ENCODE peak calls at places on chromosomes 11 and 22, in five cellular contexts. One of them, this sample, is unnamed.

GRCh38 chr11:117221775-117222517 is 9.9 kb downstream of the PCSK7 start:
- DNase-seq in cardiac muscle cell: peak; percentile 85
- DNase-seq in fibroblast of lung: peak; percentile 85
- DNase-seq in endothelial cell of umbilical vein: no peak
- DNase-seq in colonic mucosa: peak; percentile 66
- DNase-seq in this sample: peak; percentile 90

GRCh38 chr11:74701351-74701750 is 29.9 kb downstream of the CHRDL2 start:
- DNase-seq in cardiac muscle cell: no peak
- DNase-seq in fibroblast of lung: no peak
- DNase-seq in endothelial cell of umbilical vein: no peak
- DNase-seq in colonic mucosa: no peak
- DNase-seq in this sample: peak; percentile 43

GRCh38 chr11:121194731-121195596 is 93.9 kb downstream of the TECTA start:
- DNase-seq in cardiac muscle cell: peak; percentile 77
- DNase-seq in fibroblast of lung: peak; percentile 73
- DNase-seq in endothelial cell of umbilical vein: peak; percentile 64
- DNase-seq in colonic mucosa: peak; percentile 62
- DNase-seq in this sample: peak; percentile 83

GRCh38 chr11:1122356-1123002 is 35.3 kb upstream of the MUC5AC start:
- DNase-seq in cardiac muscle cell: no peak
- DNase-seq in fibroblast of lung: no peak
- DNase-seq in endothelial cell of umbilical vein: no peak
- DNase-seq in colonic mucosa: no peak
- DNase-seq in this sample: no peak

GRCh38 chr11:86741489-86742435 is 58.6 kb upstream of the PRSS23 start:
- DNase-seq in cardiac muscle cell: peak; percentile 52
- DNase-seq in fibroblast of lung: peak; percentile 74
- DNase-seq in endothelial cell of umbilical vein: peak; percentile 80
- DNase-seq in colonic mucosa: no peak
- DNase-seq in this sample: peak; percentile 58

GRCh38 chr11:106156290-106156937 is 79.0 kb downstream of the AASDHPPT start:
- DNase-seq in cardiac muscle cell: peak; percentile 93
- DNase-seq in fibroblast of lung: peak; percentile 94
- DNase-seq in endothelial cell of umbilical vein: peak; percentile 37
- DNase-seq in colonic mucosa: peak; percentile 19
- DNase-seq in this sample: peak; percentile 75

GRCh38 chr22:20243176-20243544 is 25.0 kb downstream of the RTN4R start:
- DNase-seq in cardiac muscle cell: no peak
- DNase-seq in fibroblast of lung: no peak
- DNase-seq in endothelial cell of umbilical vein: no peak
- DNase-seq in colonic mucosa: no peak
- DNase-seq in this sample: no peak

GRCh38 chr11:108235192-108235591 is 12.3 kb downstream of the ATM start:
- DNase-seq in cardiac muscle cell: no peak
- DNase-seq in fibroblast of lung: no peak
- DNase-seq in endothelial cell of umbilical vein: no peak
- DNase-seq in colonic mucosa: no peak
- DNase-seq in this sample: no peak

GRCh38 chr11:130418756-130419155 is 9.7 kb downstream of the ADAMTS8 start:
- DNase-seq in cardiac muscle cell: no peak
- DNase-seq in fibroblast of lung: peak; percentile 71
- DNase-seq in endothelial cell of umbilical vein: no peak
- DNase-seq in colonic mucosa: no peak
- DNase-seq in this sample: no peak

GRCh38 chr11:1351278-1351937 is 38.3 kb upstream of the BRSK2 start:
- DNase-seq in cardiac muscle cell: no peak
- DNase-seq in fibroblast of lung: no peak
- DNase-seq in endothelial cell of umbilical vein: no peak
- DNase-seq in colonic mucosa: no peak
- DNase-seq in this sample: peak; percentile 12

GRCh38 chr22:26949193-26949592 is 291.8 kb downstream of the MIAT start:
- DNase-seq in cardiac muscle cell: peak; percentile 50
- DNase-seq in fibroblast of lung: peak; percentile 12
- DNase-seq in endothelial cell of umbilical vein: no peak
- DNase-seq in colonic mucosa: no peak
- DNase-seq in this sample: peak; percentile 51

DNA sequence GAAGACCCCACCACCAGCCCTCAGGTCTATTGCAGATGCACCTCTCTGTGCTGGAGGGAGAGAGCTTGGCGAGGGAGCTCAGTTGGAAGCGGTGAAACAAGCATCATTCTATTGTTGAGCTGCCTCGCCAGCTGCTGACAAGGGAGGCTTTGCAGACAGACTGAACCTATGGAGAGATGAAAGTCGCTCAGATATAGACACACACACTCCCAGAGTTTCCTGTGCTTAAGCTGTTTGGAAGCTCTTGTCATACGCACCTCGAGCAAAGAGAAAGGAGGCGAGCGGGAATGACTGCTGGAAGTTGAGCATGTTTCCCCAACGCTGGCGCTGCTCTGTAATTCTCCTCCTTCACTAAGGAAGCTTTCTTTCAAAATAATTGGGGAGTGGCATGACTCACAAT is 126.1 kb downstream of the TRIM29 start:
- DNase-seq in cardiac muscle cell: no peak
- DNase-seq in fibroblast of lung: no peak
- DNase-seq in endothelial cell of umbilical vein: no peak
- DNase-seq in colonic mucosa: no peak
- DNase-seq in this sample: peak; percentile 24
- H3K27me3 ChIP-seq in cardiac muscle cell: no peaks in the 10 kb centered on the region
- H3K27me3 ChIP-seq in fibroblast of lung: no peaks in the 10 kb centered on the region
- H3K27me3 ChIP-seq in endothelial cell of umbilical vein: no peaks in the 10 kb centered on the region
- H3K27me3 ChIP-seq in colonic mucosa: no peaks in the 10 kb centered on the region
- H3K27me3 ChIP-seq in this sample: peaks cover 21% of the 10 kb centered on the region

GRCh38 chr11:133955945-133956421 is 785 bp downstream of the IGSF9B start:
- DNase-seq in cardiac muscle cell: no peak
- DNase-seq in fibroblast of lung: no peak
- DNase-seq in endothelial cell of umbilical vein: no peak
- DNase-seq in colonic mucosa: no peak
- DNase-seq in this sample: no peak
- H3K27ac ChIP-seq in cardiac muscle cell: no peak overlapping the region
- H3K27ac ChIP-seq in fibroblast of lung: no peak overlapping the region
- H3K27ac ChIP-seq in endothelial cell of umbilical vein: no peak overlapping the region
- H3K27ac ChIP-seq in colonic mucosa: no peak overlapping the region
- H3K27ac ChIP-seq in this sample: no peak overlapping the region

DNA sequence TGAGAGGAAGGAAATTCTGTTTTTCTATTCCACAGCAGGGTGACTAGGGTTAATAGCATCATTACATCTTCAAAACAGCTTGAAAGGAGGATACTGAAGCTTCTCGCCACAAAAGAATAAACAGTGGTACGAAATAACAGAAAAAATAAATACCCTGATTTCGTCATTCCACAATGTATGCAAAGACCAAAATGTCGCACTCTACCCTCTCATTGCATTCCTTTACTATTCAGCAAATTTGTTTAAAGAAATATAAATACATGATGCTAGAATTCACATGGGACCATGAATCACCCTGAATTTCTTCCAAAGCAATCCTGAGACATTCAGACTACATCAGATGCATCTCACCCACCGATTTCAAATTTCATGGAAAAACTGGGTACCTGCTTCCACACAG is 112.3 kb upstream of the TOP3B start:
- DNase-seq in cardiac muscle cell: no peak
- DNase-seq in fibroblast of lung: peak; percentile 66
- DNase-seq in endothelial cell of umbilical vein: no peak
- DNase-seq in colonic mucosa: no peak
- DNase-seq in this sample: no peak
- H3K27me3 ChIP-seq in cardiac muscle cell: peaks cover 98% of the 10 kb centered on the region
- H3K27me3 ChIP-seq in fibroblast of lung: no peaks in the 10 kb centered on the region
- H3K27me3 ChIP-seq in endothelial cell of umbilical vein: peaks cover 1% of the 10 kb centered on the region
- H3K27me3 ChIP-seq in colonic mucosa: no peaks in the 10 kb centered on the region
- H3K27me3 ChIP-seq in this sample: peaks cover 82% of the 10 kb centered on the region

GRCh38 chr22:42282943-42283287 is 12.5 kb upstream of the TCF20 start:
- DNase-seq in cardiac muscle cell: peak; percentile 12
- DNase-seq in fibroblast of lung: no peak
- DNase-seq in endothelial cell of umbilical vein: no peak
- DNase-seq in colonic mucosa: no peak
- DNase-seq in this sample: no peak

GRCh38 chr22:42284643-42285181 is 14.3 kb upstream of the TCF20 start:
- DNase-seq in cardiac muscle cell: no peak
- DNase-seq in fibroblast of lung: no peak
- DNase-seq in endothelial cell of umbilical vein: no peak
- DNase-seq in colonic mucosa: no peak
- DNase-seq in this sample: no peak

GRCh38 chr22:42282252-42282942 is 11.9 kb upstream of the TCF20 start:
- DNase-seq in cardiac muscle cell: no peak
- DNase-seq in fibroblast of lung: no peak
- DNase-seq in endothelial cell of umbilical vein: no peak
- DNase-seq in colonic mucosa: no peak
- DNase-seq in this sample: no peak

GRCh38 chr22:42284230-42284591 is 13.8 kb upstream of the TCF20 start:
- DNase-seq in cardiac muscle cell: no peak
- DNase-seq in fibroblast of lung: no peak
- DNase-seq in endothelial cell of umbilical vein: no peak
- DNase-seq in colonic mucosa: no peak
- DNase-seq in this sample: no peak

GRCh38 chr22:42283288-42284229 is 13.1 kb upstream of the TCF20 start:
- DNase-seq in cardiac muscle cell: peak; percentile 27
- DNase-seq in fibroblast of lung: no peak
- DNase-seq in endothelial cell of umbilical vein: no peak
- DNase-seq in colonic mucosa: no peak
- DNase-seq in this sample: no peak
- H3K27ac ChIP-seq in cardiac muscle cell: no peak overlapping the region
- H3K27ac ChIP-seq in fibroblast of lung: no peak overlapping the region
- H3K27ac ChIP-seq in endothelial cell of umbilical vein: no peak overlapping the region
- H3K27ac ChIP-seq in colonic mucosa: no peak overlapping the region
- H3K27ac ChIP-seq in this sample: no peak overlapping the region

DNA sequence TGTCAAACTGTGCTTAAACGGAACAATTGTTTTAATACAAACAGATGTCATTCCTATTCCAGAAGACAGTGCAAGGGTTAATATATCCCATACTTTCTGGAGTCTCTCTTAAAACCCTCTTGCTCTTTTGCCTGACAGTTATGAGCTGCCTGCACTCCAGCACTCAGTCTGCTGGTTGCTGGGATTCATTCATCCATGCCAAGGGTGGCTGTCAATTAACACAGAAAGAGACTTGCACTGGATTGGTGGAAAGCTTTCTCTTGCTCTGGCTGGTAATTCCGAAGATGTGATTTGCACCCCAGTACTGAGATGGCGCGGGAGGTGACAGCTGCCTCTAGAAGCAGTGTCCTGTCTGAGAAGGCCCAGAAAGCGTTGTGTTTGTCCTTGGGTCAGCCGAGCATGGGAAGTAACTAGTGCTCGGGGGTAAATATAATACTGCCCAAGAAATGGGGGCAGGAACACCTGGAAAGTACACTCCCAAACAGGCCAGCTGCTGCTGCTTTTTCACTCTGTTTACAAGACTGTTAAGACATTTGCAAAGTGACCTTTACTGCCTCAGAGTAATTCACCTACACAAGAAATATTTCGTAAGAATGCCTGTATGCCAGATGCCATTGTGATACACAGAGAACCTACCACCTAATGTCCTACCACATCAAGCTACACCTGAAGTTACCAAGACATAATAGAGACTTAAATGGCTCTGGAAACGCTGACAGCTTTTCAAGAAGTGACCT is 20.5 kb downstream of the SCUBE2 start:
- DNase-seq in cardiac muscle cell: no peak
- DNase-seq in fibroblast of lung: no peak
- DNase-seq in endothelial cell of umbilical vein: no peak
- DNase-seq in colonic mucosa: no peak
- DNase-seq in this sample: no peak
- H3K27me3 ChIP-seq in cardiac muscle cell: no peaks in the 10 kb centered on the region
- H3K27me3 ChIP-seq in fibroblast of lung: no peaks in the 10 kb centered on the region
- H3K27me3 ChIP-seq in endothelial cell of umbilical vein: no peaks in the 10 kb centered on the region
- H3K27me3 ChIP-seq in colonic mucosa: no peaks in the 10 kb centered on the region
- H3K27me3 ChIP-seq in this sample: no peaks in the 10 kb centered on the region

GRCh38 chr22:35683560-35683959 is 34.1 kb upstream of the APOL5 start:
- DNase-seq in cardiac muscle cell: no peak
- DNase-seq in fibroblast of lung: no peak
- DNase-seq in endothelial cell of umbilical vein: no peak
- DNase-seq in colonic mucosa: no peak
- DNase-seq in this sample: no peak

GRCh38 chr22:35678836-35679235 is 30.6 kb downstream of the APOL6 start:
- DNase-seq in cardiac muscle cell: no peak
- DNase-seq in fibroblast of lung: no peak
- DNase-seq in endothelial cell of umbilical vein: no peak
- DNase-seq in colonic mucosa: no peak
- DNase-seq in this sample: no peak

GRCh38 chr22:35674335-35674734 is 26.1 kb downstream of the APOL6 start:
- DNase-seq in cardiac muscle cell: no peak
- DNase-seq in fibroblast of lung: no peak
- DNase-seq in endothelial cell of umbilical vein: no peak
- DNase-seq in colonic mucosa: no peak
- DNase-seq in this sample: no peak

GRCh38 chr22:35681454-35682050 is 33.3 kb downstream of the APOL6 start:
- DNase-seq in cardiac muscle cell: no peak
- DNase-seq in fibroblast of lung: no peak
- DNase-seq in endothelial cell of umbilical vein: no peak
- DNase-seq in colonic mucosa: no peak
- DNase-seq in this sample: no peak

GRCh38 chr22:35677460-35678187 is 29.4 kb downstream of the APOL6 start:
- DNase-seq in cardiac muscle cell: no peak
- DNase-seq in fibroblast of lung: no peak
- DNase-seq in endothelial cell of umbilical vein: no peak
- DNase-seq in colonic mucosa: no peak
- DNase-seq in this sample: no peak
- H3K27ac ChIP-seq in cardiac muscle cell: no peak overlapping the region
- H3K27ac ChIP-seq in fibroblast of lung: no peak overlapping the region
- H3K27ac ChIP-seq in endothelial cell of umbilical vein: no peak overlapping the region
- H3K27ac ChIP-seq in colonic mucosa: no peak overlapping the region
- H3K27ac ChIP-seq in this sample: no peak overlapping the region

This sample was measured in A673.